ENCODE peak calls at places on chromosomes 1 and 21, in four cellular contexts. B, Y, T and O are unnamed samples.

GRCh38 chr1:92323473-92324453 is 24.9 kb downstream of the RPAP2 start:
- DNase-seq in Y (no peak), T (no peak), B (no peak), O (no peak)

GRCh38 chr1:11842154-11843041 is 5.2 kb downstream of the NPPA start:
- DNase-seq in B (no peak), Y (no peak), T (no peak), O (no peak)

GRCh38 chr21:45154511-45155508 is 80.4 kb downstream of the ADARB1 start:
- DNase-seq in T (no peak), B (no peak), Y (no peak), O (no peak)

GRCh38 chr1:162219461-162219860 is 150.0 kb downstream of the NOS1AP start:
- DNase-seq in Y (no peak), B (no peak), T (no peak), O (no peak)

GRCh38 chr1:244322791-244323521 is 128.8 kb downstream of the ADSS2 start:
- DNase-seq in Y (no peak), B (no peak), T (no peak), O (no peak)

GRCh38 chr1:206651958-206652890 is 16.9 kb downstream of the DYRK3 start:
- DNase-seq in B (no peak), T (no peak), Y (no peak), O (no peak)

GRCh38 chr1:244272471-244273261 is 179.0 kb downstream of the ADSS2 start:
- DNase-seq in Y (peak; percentile 75), B (peak; percentile 69), T (peak; percentile 65), O (peak; percentile 74)

GRCh38 chr1:65343286-65343685 is 33.9 kb downstream of the DNAJC6 start:
- DNase-seq in T (no peak), B (no peak), Y (no peak), O (no peak)

GRCh38 chr1:45135339-45135738 is 71.1 kb downstream of the ZSWIM5 start:
- DNase-seq in B (no peak), T (no peak), Y (no peak), O (no peak)

GRCh38 chr1:114274621-114275317 is 121.1 kb upstream of the SYT6 start:
- DNase-seq in B (no peak), T (no peak), Y (no peak), O (no peak)

GRCh38 chr1:68600049-68600661 is 103.3 kb upstream of the DEPDC1 start:
- DNase-seq in Y (peak; percentile 16), T (no peak), B (no peak), O (peak; percentile 35)

GRCh38 chr1:19437911-19438310 is 47.4 kb downstream of the CAPZB start:
- DNase-seq in Y (no peak), B (no peak), T (no peak), O (no peak)

GRCh38 chr1:55696181-55696580 is 481.0 kb upstream of the USP24 start:
- DNase-seq in T (no peak), B (no peak), Y (no peak), O (no peak)

GRCh38 chr1:224067621-224068457 is 46.1 kb upstream of the FBXO28 start:
- DNase-seq in Y (no peak), B (no peak), T (no peak), O (no peak)

GRCh38 chr21:34877485-34878128 is 171.5 kb downstream of the RUNX1 start:
- DNase-seq in B (no peak), T (no peak), Y (no peak), O (no peak)

GRCh38 chr1:155105604-155106011 is 22.1 kb upstream of the EFNA1 start:
- DNase-seq in Y (no peak), B (no peak), T (no peak), O (no peak)

GRCh38 chr1:70331962-70332361 is 22.6 kb downstream of the ANKRD13C start:
- DNase-seq in B (no peak), Y (no peak), T (no peak), O (no peak)

GRCh38 chr1:76230894-76231293 is 156.3 kb downstream of the ST6GALNAC3 start:
- DNase-seq in T (no peak), B (no peak), Y (no peak), O (peak; percentile 22)

GRCh38 chr21:37984416-37984815 is 68.2 kb upstream of the KCNJ6 start:
- DNase-seq in B (no peak), Y (no peak), T (no peak), O (no peak)

GRCh38 chr1:109548321-109549267 is at the start of gene GNAI3:
- DNase-seq in B (peak; percentile 94), T (peak; percentile 79), Y (peak; percentile 87), O (peak; percentile 94)

GRCh38 chr1:67566803-67567202 is 118.2 kb upstream of the GADD45A start:
- DNase-seq in T (no peak), Y (no peak), B (no peak), O (no peak)

GRCh38 chr1:160459687-160460086 is 59.3 kb downstream of the VANGL2 start:
- DNase-seq in Y (no peak), B (no peak), T (no peak), O (no peak)

GRCh38 chr1:21818661-21819060 is 6.6 kb downstream of the LDLRAD2 start:
- DNase-seq in Y (peak; percentile 58), B (no peak), T (no peak), O (peak; percentile 68)

GRCh38 chr21:44888581-44889550 is 15.4 kb upstream of the PTTG1IP start:
- DNase-seq in T (no peak), B (no peak), Y (no peak), O (no peak)

GRCh38 chr1:79193211-79194079 is 186.9 kb upstream of the ADGRL4 start:
- DNase-seq in Y (peak; percentile 28), B (no peak), T (no peak), O (peak; percentile 32)